ENCODE peak calls at places on chromosomes 5 and 9, in nine cellular contexts. One of them, this sample, is unnamed.

GRCh38 chr9:103410059-103410458 is 414.9 kb downstream of the CYLC2 start:
- DNase-seq in NCI-H524: no peak
- DNase-seq in neural progenitor cell: no peak
- DNase-seq in transverse colon: no peak
- DNase-seq in HS-27A: no peak
- DNase-seq in small intestine: no peak
- DNase-seq in HS-5: no peak
- DNase-seq in sigmoid colon: no peak
- DNase-seq in epithelial cell of esophagus: no peak
- DNase-seq in this sample: no peak

GRCh38 chr5:79236970-79237734 is 1.2 kb downstream of the JMY start:
- DNase-seq in NCI-H524: peak
- DNase-seq in neural progenitor cell: peak
- DNase-seq in transverse colon: peak
- DNase-seq in HS-27A: no peak
- DNase-seq in small intestine: peak
- DNase-seq in HS-5: no peak
- DNase-seq in sigmoid colon: peak
- DNase-seq in epithelial cell of esophagus: peak
- DNase-seq in this sample: peak

GRCh38 chr9:109880276-109881169 is 100.5 kb downstream of the PALM2AKAP2 start:
- DNase-seq in NCI-H524: peak
- DNase-seq in neural progenitor cell: peak
- DNase-seq in transverse colon: no peak
- DNase-seq in HS-27A: no peak
- DNase-seq in small intestine: peak
- DNase-seq in HS-5: no peak
- DNase-seq in sigmoid colon: no peak
- DNase-seq in epithelial cell of esophagus: peak
- DNase-seq in this sample: peak

GRCh38 chr9:81656004-81656403 is 33.3 kb downstream of the TLE1 start:
- DNase-seq in NCI-H524: no peak
- DNase-seq in neural progenitor cell: no peak
- DNase-seq in transverse colon: peak
- DNase-seq in HS-27A: no peak
- DNase-seq in small intestine: peak
- DNase-seq in HS-5: no peak
- DNase-seq in sigmoid colon: no peak
- DNase-seq in epithelial cell of esophagus: no peak
- DNase-seq in this sample: no peak

GRCh38 chr5:133664422-133664821 is 52.1 kb upstream of the FSTL4 start:
- DNase-seq in NCI-H524: no peak
- DNase-seq in neural progenitor cell: no peak
- DNase-seq in transverse colon: no peak
- DNase-seq in HS-27A: no peak
- DNase-seq in small intestine: no peak
- DNase-seq in HS-5: peak
- DNase-seq in sigmoid colon: no peak
- DNase-seq in epithelial cell of esophagus: peak
- DNase-seq in this sample: peak

GRCh38 chr9:136520053-136520540 is 25.8 kb downstream of the NOTCH1 start:
- DNase-seq in NCI-H524: no peak
- DNase-seq in neural progenitor cell: no peak
- DNase-seq in transverse colon: peak
- DNase-seq in HS-27A: no peak
- DNase-seq in small intestine: peak
- DNase-seq in HS-5: no peak
- DNase-seq in sigmoid colon: no peak
- DNase-seq in epithelial cell of esophagus: no peak
- DNase-seq in this sample: no peak

GRCh38 chr9:136189394-136190236 is 15.3 kb downstream of the LHX3 start:
- DNase-seq in NCI-H524: peak
- DNase-seq in neural progenitor cell: peak
- DNase-seq in transverse colon: no peak
- DNase-seq in HS-27A: no peak
- DNase-seq in small intestine: no peak
- DNase-seq in HS-5: no peak
- DNase-seq in sigmoid colon: no peak
- DNase-seq in epithelial cell of esophagus: no peak
- DNase-seq in this sample: no peak

GRCh38 chr5:81819556-81820314 is 68.8 kb upstream of the SSBP2 start:
- DNase-seq in NCI-H524: no peak
- DNase-seq in neural progenitor cell: no peak
- DNase-seq in transverse colon: no peak
- DNase-seq in HS-27A: no peak
- DNase-seq in small intestine: no peak
- DNase-seq in HS-5: no peak
- DNase-seq in sigmoid colon: no peak
- DNase-seq in epithelial cell of esophagus: peak
- DNase-seq in this sample: peak

GRCh38 chr5:142864293-142865260 is 94.4 kb downstream of the ARHGAP26 start:
- DNase-seq in NCI-H524: no peak
- DNase-seq in neural progenitor cell: no peak
- DNase-seq in transverse colon: peak
- DNase-seq in HS-27A: no peak
- DNase-seq in small intestine: no peak
- DNase-seq in HS-5: no peak
- DNase-seq in sigmoid colon: no peak
- DNase-seq in epithelial cell of esophagus: peak
- DNase-seq in this sample: no peak

GRCh38 chr5:149264432-149265069 is 7.1 kb upstream of the AFAP1L1 start:
- DNase-seq in NCI-H524: peak
- DNase-seq in neural progenitor cell: peak
- DNase-seq in transverse colon: peak
- DNase-seq in HS-27A: no peak
- DNase-seq in small intestine: peak
- DNase-seq in HS-5: no peak
- DNase-seq in sigmoid colon: no peak
- DNase-seq in epithelial cell of esophagus: peak
- DNase-seq in this sample: no peak

GRCh38 chr5:64292611-64293215 is 127.1 kb downstream of the RNF180 start:
- DNase-seq in NCI-H524: peak
- DNase-seq in neural progenitor cell: peak
- DNase-seq in transverse colon: no peak
- DNase-seq in HS-27A: peak
- DNase-seq in small intestine: no peak
- DNase-seq in HS-5: no peak
- DNase-seq in sigmoid colon: no peak
- DNase-seq in epithelial cell of esophagus: no peak
- DNase-seq in this sample: peak

This sample was measured in LHCN-M2.